ENCODE peak calls at places on chromosomes 3 and 15, in ten cellular contexts. S, N, B, L, U, M, C, O, E and X are unnamed samples. For H3K27me3, the result is how much of the 10 kb centered on the place peaks cover.

GRCh38 chr15:75361361-75361988 is 6.9 kb downstream of the MAN2C1 start:
- DNase-seq in O (no peak), E (no peak), U (no peak), C (no peak), S (no peak), N (no peak), M (no peak), B (no peak), L (no peak), X (no peak)

GRCh38 chr3:73475717-73476116 is 149.0 kb downstream of the PDZRN3 start:
- DNase-seq in O (no peak), B (no peak), E (no peak), C (no peak), N (no peak), M (no peak), U (no peak), S (no peak), L (no peak), X (no peak)

GRCh38 chr15:73352082-73352481 is 16.7 kb downstream of the HCN4 start:
- DNase-seq in E (peak), S (no peak), C (no peak), O (no peak), U (no peak), B (no peak), M (no peak), N (no peak), L (no peak), X (no peak)

GRCh38 chr3:129001817-129002572 is 891 bp downstream of the EFCC1 start:
- DNase-seq in U (no peak), M (no peak), O (no peak), S (no peak), B (no peak), N (no peak), C (no peak), E (no peak), L (no peak), X (no peak)

GRCh38 chr15:100383302-100384107 is 41.7 kb upstream of the ADAMTS17 start:
- DNase-seq in M (peak), E (no peak), S (no peak), U (peak), L (peak), B (peak), N (no peak), C (no peak), O (peak), X (peak)

GRCh38 chr3:167978071-167978470 is 117.7 kb downstream of the GOLIM4 start:
- DNase-seq in M (peak), N (no peak), O (no peak), C (no peak), U (peak), S (no peak), L (peak), E (no peak), B (no peak), X (no peak)

GRCh38 chr3:20680990-20681628 is 495.1 kb upstream of the SGO1 start:
- DNase-seq in C (no peak), E (no peak), U (no peak), L (no peak), M (no peak), S (no peak), N (no peak), B (no peak), O (no peak), X (no peak)

GRCh38 chr3:71389911-71390573 is 193.5 kb downstream of the FOXP1 start:
- DNase-seq in O (no peak), M (peak), E (peak), U (peak), B (peak), N (peak), S (no peak), C (no peak), L (peak), X (no peak)

GRCh38 chr3:77303943-77304778 is 264.3 kb downstream of the ROBO2 start:
- DNase-seq in N (no peak), B (no peak), U (no peak), M (no peak), L (no peak), C (no peak), O (no peak), E (no peak), S (no peak), X (peak)

GRCh38 chr3:9130318-9131110 is 118.9 kb downstream of the SRGAP3 start:
- DNase-seq in N (no peak), O (no peak), M (no peak), E (no peak), B (no peak), L (peak), U (peak), S (no peak), C (no peak), X (no peak)

GRCh38 chr3:185586644-185586964 is 509 bp downstream of the SENP2 start:
- DNase-seq in C (no peak), N (no peak), M (no peak), O (no peak), S (no peak), L (no peak), B (no peak), U (no peak), E (no peak), X (no peak)

GRCh38 chr15:71549697-71550096 is 260.7 kb upstream of the NR2E3 start:
- DNase-seq in B (no peak), C (no peak), L (no peak), S (no peak), O (no peak), U (no peak), N (no peak), E (peak), M (no peak), X (no peak)

GRCh38 chr3:134754768-134755559 is 40.1 kb upstream of the EPHB1 start:
- DNase-seq in L (peak), S (peak), E (peak), C (no peak), O (no peak), B (peak), U (peak), M (peak), N (no peak), X (peak)

GRCh38 chr15:81500081-81500480 is 126.1 kb upstream of the TMC3 start:
- DNase-seq in N (no peak), E (no peak), B (no peak), U (no peak), C (no peak), O (no peak), L (no peak), S (no peak), M (no peak), X (no peak)

GRCh38 chr15:75924576-75924975 is 20.9 kb downstream of the FBXO22 start:
- DNase-seq in L (no peak), U (no peak), N (no peak), M (no peak), O (no peak), C (no peak), E (no peak), B (no peak), S (no peak), X (no peak)

GRCh38 chr3:174440350-174440716 is 418.8 kb upstream of the NAALADL2 start:
- DNase-seq in U (peak), C (no peak), M (peak), E (no peak), O (peak), S (no peak), L (peak), B (peak), N (no peak), X (no peak)

GRCh38 chr3:125378762-125379161 is 3.6 kb upstream of the ZNF148 start:
- DNase-seq in L (no peak), S (no peak), O (no peak), C (no peak), U (no peak), E (no peak), M (no peak), B (no peak), N (no peak), X (no peak)

GRCh38 chr3:68878322-68878721 is 54.0 kb downstream of the TAFA4 start:
- DNase-seq in L (no peak), U (peak), M (no peak), O (no peak), C (no peak), N (no peak), E (no peak), S (no peak), B (no peak), X (no peak)

GRCh38 chr3:151201046-151201730 is 1.8 kb downstream of the GPR171 start:
- DNase-seq in O (no peak), U (no peak), S (no peak), B (no peak), N (no peak), C (no peak), E (no peak), M (no peak), L (no peak), X (no peak)

GRCh38 chr15:62069551-62069950 is 2.8 kb downstream of the C2CD4A start:
- DNase-seq in S (no peak), N (no peak), O (no peak), M (no peak), L (no peak), U (no peak), E (no peak), C (no peak), B (no peak), X (no peak)

GRCh38 chr15:62066663-62067447 is at the start of gene C2CD4A:
- DNase-seq in E (peak), M (peak), C (no peak), N (peak), L (peak), O (peak), U (peak), S (no peak), B (peak), X (peak)

GRCh38 chr15:62067448-62068044 is 769 bp downstream of the C2CD4A start:
- DNase-seq in S (no peak), C (no peak), B (peak), L (peak), N (peak), E (peak), O (peak), M (peak), U (peak), X (peak)

GRCh38 chr15:62068787-62069170 is 2.0 kb downstream of the C2CD4A start:
- DNase-seq in B (no peak), L (no peak), U (peak), C (no peak), N (no peak), S (no peak), E (no peak), O (no peak), M (no peak), X (no peak)

GRCh38 chr15:62068071-62068786 is 1.5 kb downstream of the C2CD4A start:
- DNase-seq in E (peak), N (peak), S (no peak), M (peak), L (peak), U (peak), O (peak), C (no peak), B (peak), X (peak)
- H3K27me3 ChIP-seq in E (under half), N (under half), S (under half), M (under half), L (under half), U (half or more), O (under half), C (under half), B (under half), X (under half)

DNA sequence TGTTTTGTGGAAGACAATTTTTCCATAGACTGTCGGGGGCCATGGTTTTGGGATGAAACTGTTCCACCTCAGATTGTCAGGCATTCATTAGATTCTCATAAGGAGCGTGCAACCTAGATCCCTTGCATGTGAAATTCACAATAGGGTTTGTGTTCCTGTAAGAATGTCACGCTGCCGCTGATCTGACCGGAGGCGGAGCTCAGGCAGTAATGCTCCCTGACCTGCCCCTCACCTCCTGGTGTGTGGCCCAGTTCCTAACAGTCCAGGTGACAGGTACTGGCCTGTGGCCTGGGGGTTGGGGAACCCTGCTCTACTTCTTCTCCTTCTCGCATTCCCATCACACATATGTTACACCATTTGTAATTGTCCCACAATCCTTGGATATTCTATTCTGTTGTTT is 11.0 kb downstream of the CHRNA7 start:
- DNase-seq in O (no peak), C (no peak), E (no peak), L (no peak), N (no peak), B (no peak), S (no peak), U (no peak), M (no peak), X (no peak)
- TF ChIP-seq CTCF in O (no peak), C (no peak), E (no peak), L (no peak), N (no peak), B (no peak), S (no peak), U (no peak), M (no peak), X (no peak)

GRCh38 chr3:126550488-126551051 is 8.2 kb downstream of the C3orf22 start:
- DNase-seq in C (no peak), S (peak), U (no peak), E (no peak), N (peak), B (peak), L (peak), M (peak), O (peak), X (peak)
- H3K27me3 ChIP-seq in C (under half), S (under half), U (under half), E (under half), N (under half), B (under half), L (under half), M (under half), O (under half), X (under half)

GRCh38 chr3:127000128-127000527 is 17.2 kb downstream of the PLXNA1 start:
- DNase-seq in U (no peak), B (no peak), M (no peak), L (no peak), S (no peak), N (no peak), C (no peak), O (no peak), E (no peak), X (no peak)

GRCh38 chr3:127003175-127003555 is 20.2 kb downstream of the PLXNA1 start:
- DNase-seq in B (no peak), O (no peak), U (no peak), M (no peak), S (no peak), E (no peak), N (no peak), C (no peak), L (no peak), X (no peak)

GRCh38 chr3:127000792-127001191 is 17.9 kb downstream of the PLXNA1 start:
- DNase-seq in L (no peak), N (no peak), C (no peak), U (no peak), B (no peak), E (no peak), O (no peak), S (no peak), M (no peak), X (no peak)

GRCh38 chr3:127002195-127003174 is 19.6 kb downstream of the PLXNA1 start:
- DNase-seq in C (peak), E (peak), O (peak), L (peak), S (no peak), B (peak), U (peak), M (peak), N (no peak), X (peak)

DNA sequence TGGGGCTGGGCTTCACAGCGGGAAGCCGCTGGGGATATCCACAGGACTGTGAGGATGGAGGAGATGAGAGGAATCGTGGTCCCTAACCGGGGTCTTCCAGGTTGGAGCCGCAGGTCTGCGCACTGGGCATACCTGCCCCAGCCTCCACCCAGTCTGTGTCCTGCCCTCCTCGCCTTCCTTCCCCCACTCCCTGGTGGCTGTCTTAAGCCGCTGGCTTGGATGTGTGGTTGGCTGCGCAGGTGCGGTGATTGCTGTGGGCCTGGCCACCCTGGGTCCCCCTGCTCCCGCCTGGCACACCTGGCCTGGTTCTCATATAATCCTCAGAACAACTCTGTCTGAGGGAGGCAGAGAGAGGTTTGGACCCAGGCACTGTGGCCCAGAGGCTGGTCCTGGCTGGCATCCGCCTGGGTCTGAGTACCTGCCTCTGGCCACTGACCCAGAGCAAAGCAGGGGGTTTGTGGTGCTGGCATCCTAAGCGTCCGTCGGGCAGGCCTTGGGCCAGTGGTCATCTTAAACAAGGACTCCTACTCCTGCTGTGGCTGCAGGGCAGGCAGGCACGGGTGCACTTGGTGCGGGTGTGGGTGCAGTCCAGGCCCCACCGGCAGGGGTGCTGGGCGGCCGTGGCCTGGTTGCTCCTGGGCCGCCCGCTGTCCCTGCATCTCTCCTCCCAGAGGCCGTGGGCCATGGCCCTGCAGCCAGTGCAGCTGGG is 18.7 kb downstream of the PLXNA1 start:
- DNase-seq in C (no peak), L (no peak), O (no peak), U (no peak), S (no peak), N (no peak), E (no peak), M (no peak), B (no peak), X (no peak)
- TF ChIP-seq CTCF in C (no peak), L (no peak), O (no peak), U (no peak), S (no peak), N (no peak), E (no peak), M (no peak), B (no peak), X (no peak)

GRCh38 chr15:52782514-52782913 is 7.6 kb downstream of the ONECUT1 start:
- DNase-seq in E (no peak), B (no peak), O (no peak), C (no peak), U (no peak), N (no peak), M (no peak), S (no peak), L (no peak), X (no peak)
- H3K27me3 ChIP-seq in E (half or more), B (under half), O (under half), C (under half), U (half or more), N (under half), M (half or more), S (under half), L (half or more), X (under half)

GRCh38 chr3:44913868-44914468 is 39.6 kb downstream of the TGM4 start:
- DNase-seq in U (peak), N (peak), L (peak), M (peak), B (peak), O (peak), S (no peak), E (peak), C (no peak), X (peak)
- TF ChIP-seq CTCF in U (peak), N (peak), L (peak), M (peak), B (peak), O (peak), S (peak), E (peak), C (peak), X (peak)

DNA sequence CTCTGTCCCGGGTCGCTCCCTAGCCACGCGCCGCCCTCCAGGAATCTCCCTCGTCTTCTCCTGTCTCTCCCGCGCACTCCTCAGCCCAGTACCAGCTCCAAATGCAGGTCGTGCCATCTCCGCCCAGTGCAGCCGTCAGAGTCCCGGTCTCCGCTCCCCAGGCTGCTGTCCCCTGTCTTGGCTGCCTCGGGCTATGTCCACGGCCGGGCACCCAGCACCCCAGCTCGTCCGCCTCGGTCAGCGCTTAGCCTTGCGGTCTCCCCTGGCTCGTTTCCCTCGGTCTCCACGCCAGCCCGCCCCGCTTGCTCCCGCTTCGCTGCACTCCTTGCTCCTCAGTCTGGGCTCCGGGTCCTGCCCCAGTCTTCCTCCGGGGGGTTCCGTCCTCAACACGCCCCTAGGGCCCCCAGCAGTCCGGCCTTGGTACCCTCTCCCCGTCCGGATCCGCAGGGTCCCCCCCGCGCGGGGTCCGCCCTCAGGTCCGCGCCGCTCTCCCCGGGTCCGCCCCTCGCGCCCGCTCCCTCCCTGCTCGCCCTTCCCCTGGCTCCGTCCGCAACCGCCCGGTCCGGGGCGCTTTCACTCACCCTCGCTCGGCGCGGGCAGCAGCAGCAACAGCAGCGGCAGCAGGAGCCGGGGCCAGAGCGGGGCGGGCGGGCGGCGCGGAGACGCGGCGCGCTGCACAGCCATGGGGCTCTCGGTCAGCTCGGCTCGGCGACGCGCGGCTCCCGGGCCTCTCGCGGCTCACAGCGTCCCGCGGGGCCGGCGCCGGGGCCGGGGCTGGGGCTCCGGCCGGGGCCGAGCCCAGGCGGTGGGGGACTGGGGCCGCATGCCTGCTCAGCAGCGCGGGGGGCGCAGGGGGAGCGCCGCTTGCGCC is 462 bp downstream of the IGDCC3 start:
- DNase-seq in S (no peak), M (no peak), O (no peak), B (no peak), U (peak), E (no peak), L (no peak), C (no peak), N (no peak), X (peak)
- H3K27me3 ChIP-seq in S (under half), M (half or more), O (under half), B (under half), U (under half), E (under half), L (under half), C (under half), N (under half), X (under half)

DNA sequence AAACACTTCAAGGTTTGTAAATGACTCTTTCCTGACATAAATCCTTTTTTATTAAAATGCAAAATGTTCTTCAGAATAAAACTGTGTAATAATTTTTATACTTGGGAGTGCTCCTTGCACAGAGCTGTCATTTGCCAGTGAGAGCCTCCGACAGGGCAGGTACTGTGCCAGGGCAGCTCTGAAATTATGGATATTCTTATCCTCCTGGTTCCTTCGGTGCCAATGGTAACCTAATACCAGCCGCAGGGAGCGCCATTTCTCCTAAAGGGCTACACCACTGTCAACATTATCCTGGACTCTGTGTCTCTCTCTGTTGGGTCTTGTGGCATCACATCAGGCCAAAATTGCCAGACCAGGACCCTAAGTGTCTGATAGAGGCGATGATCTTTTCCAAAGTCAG is 33.0 kb downstream of the CHDH start:
- DNase-seq in U (no peak), O (no peak), N (no peak), M (no peak), S (no peak), E (no peak), C (no peak), L (no peak), B (no peak), X (no peak)
- TF ChIP-seq CTCF in U (no peak), O (no peak), N (no peak), M (no peak), S (no peak), E (no peak), C (no peak), L (no peak), B (no peak), X (no peak)

GRCh38 chr3:123002100-123002748 is 25.3 kb downstream of the SEMA5B start:
- DNase-seq in M (no peak), B (no peak), O (no peak), S (no peak), N (no peak), U (no peak), L (no peak), C (no peak), E (no peak), X (no peak)

GRCh38 chr3:123002749-123003497 is 24.6 kb downstream of the SEMA5B start:
- DNase-seq in E (no peak), M (no peak), B (no peak), S (no peak), N (no peak), U (no peak), C (no peak), L (no peak), O (no peak), X (no peak)

GRCh38 chr3:123006587-123006986 is 21.0 kb downstream of the SEMA5B start:
- DNase-seq in C (no peak), L (no peak), U (no peak), S (no peak), N (no peak), B (no peak), M (no peak), O (no peak), E (no peak), X (no peak)

GRCh38 chr3:123008808-123009207 is 18.8 kb downstream of the SEMA5B start:
- DNase-seq in C (no peak), L (no peak), M (no peak), O (no peak), S (no peak), N (no peak), U (no peak), E (no peak), B (no peak), X (no peak)

GRCh38 chr3:123005291-123005690 is 22.3 kb downstream of the SEMA5B start:
- DNase-seq in E (no peak), C (no peak), S (no peak), O (no peak), N (no peak), U (no peak), L (no peak), B (no peak), M (no peak), X (no peak)
- H3K27me3 ChIP-seq in E (under half), C (under half), S (under half), O (under half), N (under half), U (under half), L (under half), B (under half), M (under half), X (under half)